ENCODE peak calls at places on chromosome 10, in four cellular contexts. Q, K, E and O are unnamed samples.

GRCh38 chr10:29895436-29895835 is 163.9 kb downstream of the JCAD start:
- DNase-seq in E (no peak), K (peak), Q (peak), O (peak)

GRCh38 chr10:132497083-132497680 is 40.4 kb upstream of the INPP5A start:
- DNase-seq in Q (no peak), E (no peak), K (no peak), O (no peak)

GRCh38 chr10:113108180-113108835 is 158.3 kb downstream of the TCF7L2 start:
- DNase-seq in Q (no peak), K (no peak), E (no peak), O (no peak)

GRCh38 chr10:122239578-122240257 is 31.4 kb upstream of the BTBD16 start:
- DNase-seq in Q (peak), K (peak), E (no peak), O (peak)

GRCh38 chr10:12435348-12435747 is 86.0 kb downstream of the CAMK1D start:
- DNase-seq in Q (no peak), K (no peak), E (peak), O (no peak)

GRCh38 chr10:58399410-58399809 is 14.2 kb downstream of the TFAM start:
- DNase-seq in K (peak), E (no peak), Q (no peak), O (peak)

GRCh38 chr10:29714096-29714874 is 79.5 kb upstream of the SVIL start:
- DNase-seq in Q (peak), E (peak), K (peak), O (peak)

GRCh38 chr10:110544958-110545537 is 22.4 kb upstream of the SMC3 start:
- DNase-seq in E (no peak), Q (peak), K (peak), O (no peak)

DNA sequence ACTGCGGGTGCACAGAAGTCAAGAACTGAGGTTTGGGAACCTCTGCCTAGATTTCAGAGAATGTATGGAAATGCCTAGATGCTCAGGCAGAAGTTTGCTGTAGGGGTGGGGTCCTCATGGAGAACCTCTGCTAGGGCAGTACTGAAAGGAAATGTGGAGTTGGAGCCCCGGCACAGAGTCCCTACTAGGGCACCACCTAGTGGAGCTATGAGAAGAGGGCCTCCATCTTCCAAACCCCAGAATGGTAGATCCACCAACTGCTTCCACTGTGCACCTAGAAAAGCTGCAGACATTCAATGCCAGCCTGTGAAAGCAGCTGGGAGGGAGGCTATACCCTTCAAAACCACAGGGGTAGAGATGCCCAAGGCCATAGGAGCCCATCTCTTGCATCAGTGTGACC is 1336.0 kb upstream of the CELF2 start:
- DNase-seq in Q (no peak), E (no peak), K (no peak), O (no peak)
- TF ChIP-seq CTCF in Q (no peak), E (no peak), K (no peak), O (no peak)

GRCh38 chr10:14089556-14090297 is 241.0 kb downstream of the FRMD4A start:
- DNase-seq in K (no peak), Q (no peak), E (no peak), O (no peak)

GRCh38 chr10:14092749-14093148 is 238.0 kb downstream of the FRMD4A start:
- DNase-seq in Q (no peak), E (no peak), K (no peak), O (no peak)

GRCh38 chr10:14099885-14100284 is 230.8 kb downstream of the FRMD4A start:
- DNase-seq in Q (no peak), K (no peak), E (no peak), O (no peak)

GRCh38 chr10:14093735-14094484 is 236.8 kb downstream of the FRMD4A start:
- DNase-seq in E (peak), Q (peak), K (peak), O (peak)
- TF ChIP-seq CTCF in E (peak), Q (peak), K (peak), O (peak)

GRCh38 chr10:57333880-57334279 is 933.8 kb downstream of the IPMK start:
- DNase-seq in E (no peak), K (no peak), Q (no peak), O (no peak)
- TF ChIP-seq CTCF in E (peak), K (no peak), Q (no peak), O (peak)

GRCh38 chr10:24477925-24478324 is 245.8 kb downstream of the ARHGAP21 start:
- DNase-seq in K (no peak), Q (no peak), E (no peak), O (no peak)

GRCh38 chr10:24480447-24480846 is 243.2 kb downstream of the ARHGAP21 start:
- DNase-seq in Q (no peak), K (no peak), E (no peak), O (no peak)

GRCh38 chr10:24479806-24480205 is 243.9 kb downstream of the ARHGAP21 start:
- DNase-seq in E (no peak), Q (no peak), K (no peak), O (no peak)

GRCh38 chr10:24483701-24484100 is 240.0 kb downstream of the ARHGAP21 start:
- DNase-seq in K (peak), Q (peak), E (peak), O (peak)

GRCh38 chr10:24481241-24481640 is 242.4 kb downstream of the ARHGAP21 start:
- DNase-seq in K (no peak), Q (no peak), E (no peak), O (no peak)
- TF ChIP-seq CTCF in K (no peak), Q (no peak), E (no peak), O (no peak)

GRCh38 chr10:35640951-35641429 is 1.1 kb downstream of the FZD8 start:
- DNase-seq in Q (peak), E (no peak), K (peak), O (peak)
- TF ChIP-seq CTCF in Q (no peak), E (no peak), K (no peak), O (no peak)

GRCh38 chr10:53315709-53316108 is 543.1 kb upstream of the MBL2 start:
- DNase-seq in E (no peak), Q (peak), K (no peak), O (no peak)
- TF ChIP-seq CTCF in E (no peak), Q (no peak), K (no peak), O (no peak)